ENCODE peak calls at places on chromosomes 4 and X, in ten cellular contexts. J, U, H, W, F, M, N, A, K and V are unnamed samples.

GRCh38 chrX:16589826-16590225 is 60.1 kb upstream of the S100G start:
- DNase-seq in A (no peak), H (no peak), K (no peak), J (no peak), N (peak), F (no peak), U (no peak), M (no peak), W (no peak), V (no peak)

GRCh38 chrX:147476008-147476407 is 435.7 kb upstream of the FMR1 start:
- DNase-seq in W (no peak), U (no peak), N (no peak), A (peak), F (no peak), M (no peak), J (no peak), H (peak), K (no peak), V (no peak)

GRCh38 chr4:99945718-99946345 is 586 bp downstream of the DNAJB14 start:
- DNase-seq in U (no peak), W (no peak), H (no peak), K (peak), N (no peak), J (no peak), F (peak), M (no peak), A (peak), V (no peak)

GRCh38 chr4:181830404-181831035 is 412.7 kb upstream of the TENM3 start:
- DNase-seq in N (no peak), U (no peak), H (no peak), W (no peak), F (no peak), J (no peak), A (no peak), K (peak), M (no peak), V (no peak)

GRCh38 chr4:62948108-62948507 is 1461.1 kb downstream of the TECRL start:
- DNase-seq in J (no peak), H (no peak), M (no peak), N (no peak), K (no peak), F (no peak), W (no peak), A (no peak), U (no peak), V (no peak)

GRCh38 chr4:110119880-110120279 is 78.5 kb downstream of the ELOVL6 start:
- DNase-seq in K (peak), H (no peak), W (no peak), N (no peak), J (no peak), M (no peak), A (no peak), F (no peak), U (no peak), V (no peak)

GRCh38 chr4:168876106-168876505 is 133.9 kb downstream of the CBR4 start:
- DNase-seq in H (no peak), N (no peak), W (no peak), M (no peak), U (peak), A (no peak), F (no peak), K (no peak), J (no peak), V (no peak)

GRCh38 chr4:21778702-21779101 is 169.9 kb downstream of the KCNIP4 start:
- DNase-seq in F (no peak), U (no peak), A (peak), N (no peak), W (no peak), M (no peak), K (no peak), H (no peak), J (no peak), V (no peak)

GRCh38 chrX:85685843-85686242 is 306.4 kb upstream of the POF1B start:
- DNase-seq in W (no peak), J (no peak), H (no peak), A (no peak), N (no peak), U (no peak), K (no peak), F (no peak), M (no peak), V (no peak)

GRCh38 chrX:129597905-129598304 is 56.9 kb downstream of the APLN start:
- DNase-seq in M (no peak), K (no peak), N (no peak), J (no peak), H (no peak), W (no peak), F (no peak), U (no peak), A (no peak), V (no peak)

GRCh38 chr4:173243321-173243720 is 74.7 kb downstream of the GALNT7 start:
- DNase-seq in K (peak), M (no peak), J (no peak), U (no peak), W (no peak), H (no peak), N (no peak), F (no peak), A (no peak), V (no peak)

GRCh38 chrX:23871905-23872546 is 35.7 kb downstream of the APOO start:
- DNase-seq in W (no peak), A (peak), J (no peak), M (no peak), H (no peak), K (no peak), N (no peak), F (no peak), U (peak), V (no peak)

GRCh38 chr4:143768007-143768591 is 67.6 kb upstream of the FREM3 start:
- DNase-seq in F (no peak), H (no peak), W (no peak), N (peak), K (no peak), U (no peak), M (no peak), A (no peak), J (no peak), V (no peak)

GRCh38 chr4:168152837-168153500 is 60.6 kb downstream of the ANXA10 start:
- DNase-seq in F (no peak), N (no peak), K (no peak), M (no peak), U (no peak), W (no peak), A (no peak), H (no peak), J (no peak), V (no peak)

GRCh38 chr4:20432098-20432497 is 180.4 kb downstream of the SLIT2 start:
- DNase-seq in N (no peak), A (no peak), J (no peak), K (no peak), U (no peak), M (no peak), H (no peak), W (no peak), F (no peak), V (no peak)

GRCh38 chr4:1765409-1766335 is 27.4 kb upstream of the FGFR3 start:
- DNase-seq in U (no peak), W (no peak), F (no peak), J (no peak), A (no peak), M (no peak), N (no peak), H (no peak), K (no peak), V (no peak)

GRCh38 chr4:54006755-54007154 is 57.6 kb downstream of the CHIC2 start:
- DNase-seq in M (no peak), W (no peak), N (no peak), K (no peak), H (no peak), F (no peak), J (no peak), U (no peak), A (peak), V (no peak)

GRCh38 chr4:42454755-42455154 is 57.5 kb downstream of the SHISA3 start:
- DNase-seq in U (no peak), J (no peak), H (no peak), K (no peak), N (no peak), W (no peak), F (no peak), A (no peak), M (no peak), V (no peak)

GRCh38 chr4:142036795-142037583 is 400.6 kb downstream of the IL15 start:
- DNase-seq in M (no peak), U (no peak), J (peak), H (no peak), N (no peak), W (no peak), F (no peak), A (no peak), K (peak), V (no peak)

GRCh38 chr4:72977936-72978485 is 91.5 kb downstream of the COX18 start:
- DNase-seq in H (no peak), K (no peak), W (no peak), F (no peak), J (no peak), A (no peak), N (no peak), M (no peak), U (no peak), V (no peak)

GRCh38 chr4:148390311-148390710 is 51.9 kb downstream of the NR3C2 start:
- DNase-seq in F (no peak), K (no peak), H (no peak), M (no peak), W (no peak), A (no peak), U (no peak), J (no peak), N (no peak), V (no peak)

GRCh38 chrX:115632455-115632854 is 71.5 kb downstream of the PLS3 start:
- DNase-seq in H (no peak), F (no peak), U (no peak), N (no peak), K (peak), A (no peak), J (no peak), W (no peak), M (no peak), V (no peak)

GRCh38 chr4:113684534-113685091 is 76.9 kb downstream of the CAMK2D start:
- DNase-seq in M (peak), A (peak), F (peak), H (peak), W (no peak), U (peak), K (peak), J (no peak), N (no peak), V (peak)

GRCh38 chr4:23006756-23007155 is 314.0 kb downstream of the GBA3 start:
- DNase-seq in W (no peak), J (no peak), A (no peak), M (no peak), K (peak), U (no peak), H (no peak), N (no peak), F (no peak), V (no peak)

GRCh38 chrX:134139090-134139489 is 97.9 kb upstream of the CCDC160 start:
- DNase-seq in J (no peak), F (no peak), H (no peak), M (no peak), N (no peak), W (no peak), K (no peak), U (no peak), A (no peak), V (no peak)

GRCh38 chrX:23799469-23800065 is 16.6 kb downstream of the SAT1 start:
- DNase-seq in A (no peak), U (no peak), K (peak), H (no peak), F (no peak), W (no peak), J (no peak), M (no peak), N (no peak), V (no peak)

GRCh38 chr4:54548098-54548620 is 109.6 kb upstream of the KIT start:
- DNase-seq in F (no peak), H (no peak), U (no peak), N (no peak), J (no peak), A (no peak), K (no peak), M (no peak), W (no peak), V (no peak)

DNA sequence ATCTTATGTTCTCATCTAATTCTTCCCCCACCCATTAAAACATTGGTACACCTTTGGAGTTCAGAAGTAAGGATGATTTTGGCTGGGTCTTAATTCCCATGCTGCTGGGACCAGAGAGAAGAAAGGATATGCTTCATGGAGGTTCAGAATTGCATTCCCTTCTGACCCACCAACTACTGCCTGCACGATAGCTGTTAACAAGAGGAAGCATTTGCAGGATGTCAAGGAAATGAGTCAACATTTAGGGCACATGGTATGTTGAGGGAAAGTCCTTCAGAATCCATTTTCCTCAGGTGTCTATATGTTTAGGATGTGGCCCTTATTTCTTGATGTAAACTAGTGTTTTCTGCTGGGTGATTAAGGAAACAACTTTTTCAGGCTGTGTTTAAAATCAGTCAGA is 95.4 kb upstream of the DDX3X start:
- DNase-seq in M (no peak), H (no peak), J (peak), W (no peak), N (no peak), U (no peak), A (no peak), K (peak), F (no peak), V (no peak)
- TF ChIP-seq POLR2A in M (no peak), H (no peak), J (no peak), W (no peak), N (no peak), U (no peak), A (no peak), K (no peak), F (no peak), V (no peak)

DNA sequence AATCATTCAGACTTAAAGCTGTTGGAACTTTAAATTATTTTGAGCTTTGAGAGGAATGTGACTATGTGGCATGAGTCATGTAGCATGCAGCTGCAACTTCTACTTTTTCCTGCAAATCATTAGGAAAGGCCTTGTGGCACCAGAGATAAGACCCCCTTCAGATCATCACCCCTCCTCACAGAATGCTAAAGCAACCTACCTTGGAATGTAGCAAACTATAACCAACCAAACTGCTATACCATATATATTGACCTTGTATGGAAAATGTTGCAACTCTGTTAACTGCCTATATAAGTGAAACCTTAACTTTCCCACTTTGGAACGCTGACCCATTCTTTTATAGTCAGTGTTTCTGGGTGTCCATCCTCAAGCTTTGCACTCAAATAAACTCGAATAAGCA is 32.0 kb downstream of the ATXN3L start:
- DNase-seq in K (peak), M (no peak), N (no peak), H (no peak), W (no peak), J (no peak), U (no peak), A (no peak), F (no peak), V (no peak)
- TF ChIP-seq POLR2A in K (no peak), M (no peak), N (no peak), H (no peak), W (no peak), J (no peak), U (no peak), A (no peak), F (no peak), V (no peak)

GRCh38 chr4:6783111-6783981 is 819 bp downstream of the KIAA0232 start:
- DNase-seq in F (peak), A (peak), W (peak), U (peak), M (peak), K (peak), J (peak), H (peak), N (peak), V (peak)
- TF ChIP-seq POLR2A in F (peak), A (peak), W (peak), U (peak), M (peak), K (peak), J (peak), H (peak), N (no peak), V (peak)

DNA sequence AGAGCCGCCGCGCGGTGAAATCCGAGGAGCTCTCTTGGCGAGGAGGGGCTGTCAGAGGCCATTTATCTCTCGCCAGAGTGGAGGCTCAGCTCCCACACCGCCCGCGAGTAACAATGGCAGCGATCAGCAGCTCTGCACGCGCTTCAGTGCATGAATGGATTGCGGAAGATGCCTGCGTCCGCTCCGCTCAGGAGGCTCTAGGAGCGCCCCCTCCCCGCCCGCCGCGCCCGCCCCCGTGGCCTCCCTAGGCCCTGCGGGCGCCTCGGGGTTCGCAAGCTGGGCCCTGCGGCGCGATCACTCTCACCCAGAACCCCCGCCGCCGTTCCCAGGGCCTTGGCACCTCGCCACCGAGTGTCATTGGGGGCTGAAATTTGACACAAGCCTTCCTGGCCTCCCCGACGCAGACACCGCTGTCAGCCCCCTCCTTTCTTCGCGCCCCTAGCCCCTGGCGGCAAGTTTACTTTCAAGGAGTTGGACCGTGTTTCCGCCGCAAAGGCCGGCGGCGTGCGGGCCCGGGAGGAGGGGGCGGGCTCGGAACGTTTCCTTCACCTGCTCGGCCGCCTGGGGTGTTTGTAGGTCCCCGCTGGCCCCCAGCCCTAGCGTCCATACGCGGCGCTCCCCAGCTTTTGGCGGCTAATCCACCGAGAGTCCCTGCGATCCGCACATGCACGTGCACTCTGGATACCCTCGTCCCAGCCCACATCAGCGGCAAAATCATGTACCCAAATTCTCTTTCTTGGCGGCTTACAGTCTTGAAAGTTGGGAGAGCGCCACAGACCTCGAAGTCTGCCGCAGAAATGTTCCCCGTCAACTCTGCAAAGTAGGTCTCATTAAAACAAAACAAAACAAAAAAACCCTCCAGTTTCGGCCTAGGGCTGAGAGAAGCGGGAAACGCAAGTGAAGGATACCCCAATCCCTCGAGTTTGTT is 49.0 kb upstream of the BCOR start:
- DNase-seq in H (no peak), W (no peak), F (peak), U (no peak), A (no peak), M (peak), N (no peak), J (no peak), K (peak), V (peak)
- TF ChIP-seq POLR2A in H (no peak), W (no peak), F (no peak), U (no peak), A (peak), M (no peak), N (no peak), J (no peak), K (no peak), V (peak)

GRCh38 chr4:101321481-101322042 is 25.8 kb downstream of the PPP3CA start:
- DNase-seq in H (no peak), U (no peak), A (no peak), K (no peak), W (no peak), J (no peak), F (no peak), M (no peak), N (no peak), V (no peak)
- TF ChIP-seq POLR2A in H (no peak), U (no peak), A (no peak), K (no peak), W (no peak), J (no peak), F (no peak), M (no peak), N (no peak), V (no peak)